ENCODE peak calls at places on chromosomes 11 and 22, in nine cellular contexts. F is cardiac fibroblast; K is GM10248; V is COR-L47; L is 8988T; Q is M059J; Y is activated naive CD8-positive, alpha-beta T cell treated with anti-CD3 and anti-CD28 coated beads for 36 hours; E is NCI-H524 treated with DMSO at 0.1 percent for 48 hours; Z is NCI-H460. B is an unnamed sample.

GRCh38 chr11:69486773-69487266 is 5.4 kb downstream of the LINC01488 start:
- DNase-seq in F (no peak), K (no peak), V (no peak), L (no peak), Q (no peak), Y (no peak), E (no peak), Z (no peak), B (no peak)

GRCh38 chr11:113163291-113164030 is 150.9 kb upstream of the TTC12 start:
- DNase-seq in F (peak; percentile 38), K (no peak), V (no peak), L (no peak), Q (peak; percentile 2), Y (no peak), E (no peak), Z (no peak), B (no peak)

GRCh38 chr11:115627666-115628460 is 123.6 kb upstream of the CADM1 start:
- DNase-seq in F (no peak), K (no peak), V (no peak), L (no peak), Q (no peak), Y (no peak), E (no peak), Z (no peak), B (no peak)

GRCh38 chr11:36594316-36594989 is at the start of gene IFTAP:
- DNase-seq in F (peak; percentile 93), K (peak; percentile 23), V (peak; percentile 67), L (peak; percentile 60), Q (peak; percentile 95), Y (peak; percentile 42), E (peak; percentile 78), Z (peak; percentile 84), B (peak; percentile 29)

GRCh38 chr11:72274435-72274834 is 30.5 kb upstream of the PHOX2A start:
- DNase-seq in F (no peak), K (no peak), V (no peak), L (no peak), Q (no peak), Y (no peak), E (no peak), Z (no peak), B (no peak)

GRCh38 chr11:65003282-65003681 is 6.5 kb upstream of the BATF2 start:
- DNase-seq in F (peak; percentile 42), K (no peak), V (no peak), L (peak; percentile 23), Q (peak; percentile 42), Y (no peak), E (no peak), Z (no peak), B (no peak)

GRCh38 chr11:24903555-24903954 is 406.7 kb downstream of the LUZP2 start:
- DNase-seq in F (no peak), K (no peak), V (no peak), L (no peak), Q (no peak), Y (no peak), E (no peak), Z (no peak), B (no peak)

GRCh38 chr22:46381731-46382130 is 46.2 kb downstream of the TRMU start:
- DNase-seq in F (no peak), K (no peak), V (no peak), L (no peak), Q (no peak), Y (no peak), E (no peak), Z (no peak), B (no peak)

GRCh38 chr11:134252539-134253188 is 488 bp downstream of the THYN1 start:
- DNase-seq in F (peak; percentile 11), K (no peak), V (peak; percentile 40), L (no peak), Q (peak; percentile 61), Y (peak; percentile 27), E (no peak), Z (no peak), B (no peak)

GRCh38 chr11:75323609-75324008 is 27.9 kb downstream of the ARRB1 start:
- DNase-seq in F (no peak), K (no peak), V (peak; percentile 38), L (no peak), Q (no peak), Y (no peak), E (no peak), Z (no peak), B (no peak)

GRCh38 chr11:1506981-1507380 is 20.4 kb upstream of the MOB2 start:
- DNase-seq in F (no peak), K (no peak), V (no peak), L (no peak), Q (no peak), Y (no peak), E (no peak), Z (no peak), B (no peak)

GRCh38 chr11:14309425-14310192 is 49.4 kb downstream of the RRAS2 start:
- DNase-seq in F (no peak), K (no peak), V (no peak), L (no peak), Q (no peak), Y (no peak), E (no peak), Z (no peak), B (no peak)

GRCh38 chr11:44600739-44601416 is 35.4 kb downstream of the CD82 start:
- DNase-seq in F (peak; percentile 28), K (no peak), V (no peak), L (no peak), Q (no peak), Y (no peak), E (peak; percentile 79), Z (no peak), B (no peak)

GRCh38 chr11:66013762-66014100 is 1.9 kb downstream of the CST6 start:
- DNase-seq in F (no peak), K (no peak), V (no peak), L (no peak), Q (no peak), Y (no peak), E (no peak), Z (no peak), B (no peak)

GRCh38 chr11:120727752-120728151 is 216.2 kb downstream of the GRIK4 start:
- DNase-seq in F (no peak), K (no peak), V (no peak), L (no peak), Q (no peak), Y (no peak), E (no peak), Z (no peak), B (no peak)

GRCh38 chr11:23542171-23542570 is 681.9 kb upstream of the CCDC179 start:
- DNase-seq in F (no peak), K (no peak), V (no peak), L (no peak), Q (no peak), Y (no peak), E (no peak), Z (no peak), B (no peak)

GRCh38 chr11:130829801-130830562 is 86.3 kb downstream of the SNX19 start:
- DNase-seq in F (no peak), K (no peak), V (no peak), L (no peak), Q (no peak), Y (no peak), E (no peak), Z (no peak), B (no peak)

GRCh38 chr22:49754674-49755590 is 72.7 kb downstream of the BRD1 start:
- DNase-seq in F (no peak), K (no peak), V (no peak), L (no peak), Q (no peak), Y (no peak), E (no peak), Z (no peak), B (no peak)

GRCh38 chr11:1138053-1138452 is 19.7 kb upstream of the MUC5AC start:
- DNase-seq in F (peak; percentile 55), K (no peak), V (no peak), L (no peak), Q (peak; percentile 84), Y (no peak), E (no peak), Z (no peak), B (no peak)

GRCh38 chr22:38867496-38868285 is 4.3 kb downstream of the CBX6 start:
- DNase-seq in F (no peak), K (no peak), V (no peak), L (no peak), Q (no peak), Y (no peak), E (no peak), Z (no peak), B (no peak)

GRCh38 chr22:32737811-32738210 is 63.7 kb upstream of the TIMP3 start:
- DNase-seq in F (no peak), K (no peak), V (no peak), L (no peak), Q (peak; percentile 70), Y (no peak), E (no peak), Z (no peak), B (no peak)

GRCh38 chr11:125071831-125072209 is 8.7 kb downstream of the SLC37A2 start:
- DNase-seq in F (no peak), K (peak; percentile 19), V (no peak), L (no peak), Q (no peak), Y (no peak), E (no peak), Z (no peak), B (no peak)

GRCh38 chr11:80855975-80856524 is 1415.2 kb upstream of the TENM4 start:
- DNase-seq in F (peak; percentile 57), K (no peak), V (no peak), L (no peak), Q (peak; percentile 67), Y (no peak), E (no peak), Z (no peak), B (no peak)

GRCh38 chr11:65290448-65291165 is 24.1 kb upstream of the CDC42EP2 start:
- DNase-seq in F (peak; percentile 100), K (no peak), V (no peak), L (no peak), Q (peak; percentile 57), Y (no peak), E (no peak), Z (peak; percentile 82), B (no peak)

GRCh38 chr11:93572621-93573020 is 29.4 kb upstream of the SMCO4 start:
- DNase-seq in F (no peak), K (no peak), V (no peak), L (no peak), Q (no peak), Y (no peak), E (no peak), Z (no peak), B (no peak)

GRCh38 chr11:15933896-15934625 is 422.3 kb downstream of the SOX6 start:
- DNase-seq in F (no peak), K (no peak), V (no peak), L (no peak), Q (peak; percentile 21), Y (no peak), E (no peak), Z (no peak), B (no peak)

GRCh38 chr11:76277298-76278175 is 71.2 kb upstream of the WNT11 start:
- DNase-seq in F (no peak), K (no peak), V (no peak), L (no peak), Q (no peak), Y (no peak), E (no peak), Z (no peak), B (no peak)

GRCh38 chr11:88508808-88509581 is 171.5 kb upstream of the CTSC start:
- DNase-seq in F (peak; percentile 24), K (peak; percentile 31), V (no peak), L (no peak), Q (no peak), Y (peak; percentile 57), E (no peak), Z (no peak), B (no peak)

GRCh38 chr11:47426062-47426956 is at the start of gene PSMC3:
- DNase-seq in F (peak; percentile 97), K (peak; percentile 97), V (peak; percentile 98), L (peak; percentile 81), Q (peak; percentile 95), Y (peak; percentile 99), E (peak; percentile 84), Z (peak; percentile 95), B (peak; percentile 97)

GRCh38 chr22:17258015-17258827 is 39.0 kb upstream of the ADA2 start:
- DNase-seq in F (peak; percentile 37), K (peak; percentile 86), V (peak; percentile 86), L (no peak), Q (peak; percentile 77), Y (peak; percentile 71), E (peak; percentile 80), Z (no peak), B (peak; percentile 87)

GRCh38 chr11:70095541-70096252 is 17.6 kb downstream of the ANO1 start:
- DNase-seq in F (no peak), K (no peak), V (no peak), L (no peak), Q (peak; percentile 47), Y (no peak), E (no peak), Z (no peak), B (no peak)

B was measured in NCI-H1436.